ENCODE peak calls at places on chromosomes 11 and 22, in seven cellular contexts. W, C, H, J, M, Y and V are unnamed samples.

GRCh38 chr22:50542416-50542927 is 3.2 kb upstream of the KLHDC7B start:
- DNase-seq in W (no peak), C (peak; percentile 77), H (peak; percentile 65), J (no peak), M (peak; percentile 35), Y (no peak), V (no peak)

GRCh38 chr11:66970808-66971442 is 4.2 kb upstream of the C11orf86 start:
- DNase-seq in W (peak; percentile 99), C (no peak), H (no peak), J (no peak), M (peak; percentile 98), Y (peak; percentile 62), V (no peak)

GRCh38 chr22:37817705-37818311 is 5.4 kb upstream of the GALR3 start:
- DNase-seq in W (peak; percentile 80), C (peak; percentile 97), H (peak; percentile 92), J (peak; percentile 65), M (peak; percentile 55), Y (peak; percentile 59), V (peak; percentile 93)

GRCh38 chr22:19412478-19412877 is 19.1 kb downstream of the HIRA start:
- DNase-seq in W (no peak), C (no peak), H (no peak), J (no peak), M (no peak), Y (no peak), V (no peak)

GRCh38 chr11:87926250-87926970 is 248.8 kb downstream of the RAB38 start:
- DNase-seq in W (peak; percentile 90), C (no peak), H (no peak), J (no peak), M (peak; percentile 68), Y (no peak), V (no peak)

GRCh38 chr22:31561238-31561887 is 65.0 kb downstream of the SFI1 start:
- DNase-seq in W (peak; percentile 74), C (peak; percentile 69), H (peak; percentile 72), J (no peak), M (peak; percentile 60), Y (peak; percentile 30), V (peak; percentile 81)

GRCh38 chr11:65307298-65308229 is 7.1 kb upstream of the CDC42EP2 start:
- DNase-seq in W (peak; percentile 59), C (no peak), H (no peak), J (no peak), M (no peak), Y (no peak), V (no peak)

GRCh38 chr11:19092342-19092741 is 24.6 kb upstream of the ZDHHC13 start:
- DNase-seq in W (no peak), C (no peak), H (no peak), J (no peak), M (no peak), Y (no peak), V (no peak)

GRCh38 chr11:67054851-67055523 is 1.7 kb upstream of the RHOD start:
- DNase-seq in W (peak; percentile 48), C (peak; percentile 69), H (no peak), J (no peak), M (peak; percentile 84), Y (peak; percentile 57), V (peak; percentile 71)

GRCh38 chr22:26065847-26066246 is 103.4 kb upstream of the SEZ6L start:
- DNase-seq in W (no peak), C (no peak), H (no peak), J (no peak), M (no peak), Y (no peak), V (no peak)

GRCh38 chr11:120807414-120808150 is 216.3 kb upstream of the TBCEL start:
- DNase-seq in W (peak; percentile 83), C (no peak), H (no peak), J (no peak), M (peak; percentile 77), Y (no peak), V (no peak)

GRCh38 chr11:120184371-120184945 is 26.4 kb upstream of the OAF start:
- DNase-seq in W (no peak), C (no peak), H (peak; percentile 80), J (no peak), M (no peak), Y (no peak), V (peak; percentile 37)

GRCh38 chr22:46049726-46050450 is 72.9 kb upstream of the WNT7B start:
- DNase-seq in W (no peak), C (peak; percentile 46), H (peak; percentile 59), J (no peak), M (no peak), Y (no peak), V (peak; percentile 36)

GRCh38 chr11:60927061-60927592 is 2.9 kb downstream of the TMEM132A start:
- DNase-seq in W (no peak), C (no peak), H (no peak), J (no peak), M (no peak), Y (no peak), V (no peak)

GRCh38 chr22:26502688-26503561 is 9.3 kb downstream of the TFIP11 start:
- DNase-seq in W (peak; percentile 40), C (peak; percentile 64), H (no peak), J (peak; percentile 9), M (peak; percentile 33), Y (no peak), V (peak; percentile 80)

GRCh38 chr11:32255876-32256275 is 165.0 kb downstream of the RCN1 start:
- DNase-seq in W (no peak), C (no peak), H (no peak), J (no peak), M (no peak), Y (no peak), V (no peak)

GRCh38 chr11:90840071-90840470 is 617.2 kb upstream of the CHORDC1 start:
- DNase-seq in W (no peak), C (no peak), H (no peak), J (no peak), M (no peak), Y (no peak), V (no peak)

GRCh38 chr22:20805972-20806471 is 32.1 kb downstream of the SERPIND1 start:
- DNase-seq in W (peak; percentile 67), C (no peak), H (no peak), J (no peak), M (no peak), Y (no peak), V (no peak)

GRCh38 chr22:50262460-50262911 is 1.0 kb upstream of the MAPK12 start:
- DNase-seq in W (no peak), C (no peak), H (no peak), J (no peak), M (no peak), Y (no peak), V (no peak)

GRCh38 chr11:94151903-94152677 is 23.4 kb downstream of the PANX1 start:
- DNase-seq in W (peak; percentile 88), C (no peak), H (no peak), J (no peak), M (peak; percentile 91), Y (peak; percentile 37), V (no peak)

GRCh38 chr11:62497132-62497915 is 49.3 kb downstream of the AHNAK start:
- DNase-seq in W (peak; percentile 59), C (no peak), H (no peak), J (no peak), M (peak; percentile 75), Y (peak; percentile 34), V (no peak)

GRCh38 chr11:28666632-28667031 is 558.4 kb downstream of the METTL15 start:
- DNase-seq in W (no peak), C (no peak), H (no peak), J (no peak), M (no peak), Y (no peak), V (no peak)

GRCh38 chr11:91857194-91857593 is 367.4 kb upstream of the FAT3 start:
- DNase-seq in W (no peak), C (no peak), H (no peak), J (no peak), M (no peak), Y (no peak), V (no peak)